ENCODE peak calls at places on chromosomes 11 and 22, in eight cellular contexts. R, J, Q, Z, W, O, U and D are unnamed samples.
A peak's percentile ranks its signal among the peaks of the same experiment; 100 is the strongest.

GRCh38 chr11:2531277-2531986 is 86.6 kb downstream of the KCNQ1 start:
- ATAC-seq in R (peak; percentile 41), J (peak; percentile 80), Q (peak; percentile 62), Z (peak; percentile 54), W (peak; percentile 68), O (peak; percentile 72), U (peak; percentile 65), D (peak; percentile 23)

GRCh38 chr11:18722293-18722637 is 3.7 kb downstream of the IGSF22 start:
- ATAC-seq in R (no peak), J (no peak), Q (no peak), Z (no peak), W (no peak), O (no peak), U (no peak), D (no peak)

GRCh38 chr11:2077061-2077802 is 62.0 kb downstream of the IGF2 start:
- ATAC-seq in R (no peak), J (peak; percentile 73), Q (no peak), Z (no peak), W (no peak), O (no peak), U (no peak), D (no peak)

GRCh38 chr11:78828582-78829520 is 254.2 kb upstream of the NARS2 start:
- ATAC-seq in R (no peak), J (peak; percentile 43), Q (peak; percentile 71), Z (peak; percentile 13), W (no peak), O (peak; percentile 65), U (peak; percentile 60), D (peak; percentile 54)

GRCh38 chr11:84430661-84431060 is 1144.5 kb upstream of the CCDC90B start:
- ATAC-seq in R (peak; percentile 71), J (peak; percentile 66), Q (no peak), Z (no peak), W (no peak), O (no peak), U (no peak), D (no peak)

GRCh38 chr11:534592-535518 is 521 bp downstream of the HRAS start:
- ATAC-seq in R (peak; percentile 1), J (peak; percentile 2), Q (no peak), Z (peak; percentile 4), W (no peak), O (peak; percentile 4), U (no peak), D (peak; percentile 27)

GRCh38 chr22:49724030-49724892 is 103.4 kb downstream of the BRD1 start:
- ATAC-seq in R (peak; percentile 53), J (no peak), Q (no peak), Z (peak; percentile 16), W (peak; percentile 53), O (peak; percentile 32), U (no peak), D (no peak)

GRCh38 chr11:126090452-126090851 is 27.8 kb upstream of the CDON start:
- ATAC-seq in R (no peak), J (no peak), Q (no peak), Z (no peak), W (no peak), O (no peak), U (no peak), D (no peak)

GRCh38 chr11:129855086-129855485 is 39.4 kb downstream of the TMEM45B start:
- ATAC-seq in R (no peak), J (no peak), Q (no peak), Z (no peak), W (no peak), O (no peak), U (no peak), D (no peak)

GRCh38 chr11:10934293-10934850 is 76.5 kb upstream of the ZBED5 start:
- ATAC-seq in R (peak; percentile 8), J (peak; percentile 24), Q (no peak), Z (peak; percentile 46), W (no peak), O (no peak), U (no peak), D (no peak)

GRCh38 chr11:114168691-114169090 is 109.2 kb downstream of the ZBTB16 start:
- ATAC-seq in R (no peak), J (no peak), Q (no peak), Z (peak; percentile 70), W (no peak), O (no peak), U (no peak), D (no peak)

GRCh38 chr22:17396531-17396930 is 27.3 kb downstream of the CECR2 start:
- ATAC-seq in R (no peak), J (no peak), Q (no peak), Z (no peak), W (no peak), O (peak; percentile 57), U (no peak), D (no peak)

GRCh38 chr11:61699737-61700160 is 19.6 kb downstream of the DAGLA start:
- ATAC-seq in R (no peak), J (peak; percentile 60), Q (no peak), Z (peak; percentile 68), W (peak; percentile 78), O (peak; percentile 24), U (peak; percentile 18), D (no peak)

GRCh38 chr11:84886344-84886743 is 740.8 kb downstream of the DLG2 start:
- ATAC-seq in R (no peak), J (no peak), Q (no peak), Z (no peak), W (peak; percentile 46), O (no peak), U (no peak), D (no peak)

GRCh38 chr22:16699336-16699735 is 106.7 kb upstream of the CCT8L2 start:
- ATAC-seq in R (no peak), J (no peak), Q (no peak), Z (no peak), W (no peak), O (no peak), U (no peak), D (no peak)

GRCh38 chr11:35101223-35101622 is 37.7 kb upstream of the CD44 start:
- ATAC-seq in R (no peak), J (peak; percentile 17), Q (peak; percentile 62), Z (no peak), W (no peak), O (no peak), U (no peak), D (no peak)

GRCh38 chr22:45608763-45609180 is 62.9 kb upstream of the ATXN10 start:
- ATAC-seq in R (no peak), J (no peak), Q (no peak), Z (no peak), W (no peak), O (no peak), U (no peak), D (no peak)

GRCh38 chr11:61922539-61922938 is 5.2 kb upstream of the RAB3IL1 start:
- ATAC-seq in R (no peak), J (peak; percentile 65), Q (peak; percentile 32), Z (peak; percentile 53), W (peak; percentile 82), O (peak; percentile 81), U (peak; percentile 88), D (peak; percentile 79)

GRCh38 chr11:19013181-19013857 is 47.2 kb downstream of the MRGPRX2 start:
- ATAC-seq in R (peak; percentile 55), J (no peak), Q (no peak), Z (no peak), W (no peak), O (no peak), U (no peak), D (no peak)

GRCh38 chr11:597166-597725 is 18.5 kb downstream of the IRF7 start:
- ATAC-seq in R (peak; percentile 94), J (no peak), Q (no peak), Z (peak; percentile 22), W (no peak), O (no peak), U (peak; percentile 13), D (no peak)

GRCh38 chr11:61370349-61371005 is 8.3 kb downstream of the TMEM138 start:
- ATAC-seq in R (no peak), J (no peak), Q (no peak), Z (no peak), W (no peak), O (no peak), U (no peak), D (no peak)

GRCh38 chr11:68541983-68542382 is 81.4 kb downstream of the PPP6R3 start:
- ATAC-seq in R (no peak), J (no peak), Q (peak; percentile 19), Z (peak; percentile 61), W (peak; percentile 14), O (peak; percentile 83), U (peak; percentile 89), D (no peak)

DNA sequence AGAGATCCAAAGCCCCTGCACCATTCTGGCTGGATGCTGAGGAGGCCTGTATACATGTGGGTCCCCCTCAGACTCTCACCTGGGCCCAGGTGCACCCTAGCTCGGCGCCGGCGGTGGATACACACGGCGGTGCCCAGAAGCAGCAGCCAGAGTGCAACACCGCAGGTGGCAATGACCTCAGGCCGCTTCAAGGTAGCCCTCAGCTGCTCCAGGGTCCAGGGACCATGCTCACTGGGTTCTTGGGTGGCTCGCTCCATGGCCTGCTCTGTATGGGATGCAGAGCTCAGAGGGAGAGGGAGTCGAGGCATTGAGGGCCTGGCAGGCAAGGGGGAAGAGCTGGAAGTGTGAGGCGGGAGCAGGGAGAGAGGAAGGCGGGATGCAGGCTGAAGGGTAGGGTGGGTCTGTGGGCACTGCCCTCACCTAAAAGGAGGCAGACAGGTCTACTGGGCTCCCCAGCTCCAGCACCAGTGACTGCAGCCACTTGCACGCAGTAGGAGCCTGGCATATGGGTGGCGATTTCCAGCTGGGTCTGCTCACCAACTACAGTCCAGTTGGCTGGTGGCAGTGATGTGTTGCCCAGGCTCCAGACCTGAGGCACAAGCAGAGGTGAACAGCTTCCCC is 3.8 kb downstream of the ROBO4 start:
- ATAC-seq in R (no peak), J (no peak), Q (no peak), Z (no peak), W (no peak), O (no peak), U (no peak), D (no peak)
- H3K4me3 ChIP-seq in R (no peak overlapping the region), J (no peak overlapping the region), Q (no peak overlapping the region), Z (no peak overlapping the region), W (no peak overlapping the region), O (no peak overlapping the region), U (no peak overlapping the region), D (no peak overlapping the region)

GRCh38 chr11:44067266-44067665 is 1.2 kb downstream of the ACCS start:
- ATAC-seq in R (no peak), J (no peak), Q (no peak), Z (no peak), W (no peak), O (no peak), U (no peak), D (no peak)
- H3K4me3 ChIP-seq in R (peak overlapping the region; percentile 70), J (no peak overlapping the region), Q (peak overlapping the region; percentile 80), Z (no peak overlapping the region), W (no peak overlapping the region), O (peak overlapping the region; percentile 82), U (peak overlapping the region; percentile 86), D (peak overlapping the region; percentile 75)

GRCh38 chr22:27148025-27148424 is 490.6 kb downstream of the MIAT start:
- ATAC-seq in R (no peak), J (peak; percentile 60), Q (no peak), Z (no peak), W (no peak), O (no peak), U (no peak), D (no peak)
- H3K4me3 ChIP-seq in R (no peak overlapping the region), J (no peak overlapping the region), Q (no peak overlapping the region), Z (no peak overlapping the region), W (no peak overlapping the region), O (no peak overlapping the region), U (no peak overlapping the region), D (no peak overlapping the region)

GRCh38 chr22:23069502-23070357 is 589 bp upstream of the GNAZ start:
- ATAC-seq in R (peak; percentile 86), J (peak; percentile 99), Q (peak; percentile 97), Z (peak; percentile 98), W (peak; percentile 98), O (peak; percentile 97), U (peak; percentile 97), D (peak; percentile 98)
- H3K4me3 ChIP-seq in R (peak overlapping the region; percentile 83), J (peak overlapping the region; percentile 35), Q (peak overlapping the region; percentile 50), Z (no peak overlapping the region), W (no peak overlapping the region), O (peak overlapping the region; percentile 66), U (peak overlapping the region; percentile 66), D (peak overlapping the region; percentile 35)